ENCODE peak calls at places on chromosomes 5 and 9, in five cellular contexts. S is activated CD4-positive, alpha-beta T cell treated with anti-CD3 and anti-CD28 coated beads for 1 hour; H is foreskin melanocyte; I is NCI-H2029; R is dermis microvascular lymphatic vessel endothelial cell. N is an unnamed sample.

GRCh38 chr9:128167209-128167608 is 7.1 kb downstream of the BBLN start:
- DNase-seq in S (no peak), H (no peak), I (no peak), R (no peak), N (no peak)

GRCh38 chr9:135353935-135354334 is 125.6 kb upstream of the PPP1R26 start:
- DNase-seq in S (no peak), H (no peak), I (no peak), R (no peak), N (peak)

GRCh38 chr9:91361294-91362201 is at the start of gene AUH:
- DNase-seq in S (peak), H (peak), I (peak), R (peak), N (peak)

GRCh38 chr5:67315082-67315801 is 118.6 kb upstream of the CD180 start:
- DNase-seq in S (no peak), H (peak), I (no peak), R (no peak), N (peak)

GRCh38 chr9:107557236-107557990 is 67.8 kb upstream of the KLF4 start:
- DNase-seq in S (no peak), H (no peak), I (no peak), R (no peak), N (no peak)

GRCh38 chr5:81233080-81233634 is at the start of gene CKMT2:
- DNase-seq in S (no peak), H (no peak), I (peak), R (no peak), N (no peak)

GRCh38 chr5:130605200-130605599 is 559.9 kb downstream of the HINT1 start:
- DNase-seq in S (no peak), H (no peak), I (no peak), R (no peak), N (no peak)

GRCh38 chr9:73753171-73753570 is 601.5 kb downstream of the ANXA1 start:
- DNase-seq in S (no peak), H (no peak), I (no peak), R (no peak), N (no peak)